ENCODE peak calls at places on chromosomes 6 and 20, in five cellular contexts. One of them, this sample, is unnamed.

GRCh38 chr6:42694586-42694985 is 27.8 kb downstream of the PRPH2 start:
- DNase-seq in KG1: no peak
- DNase-seq in AG08396: peak; percentile 83
- DNase-seq in IMR-90: peak; percentile 67
- DNase-seq in GM12892: no peak
- DNase-seq in this sample: peak; percentile 84

GRCh38 chr6:154403803-154404202 is 47.2 kb upstream of the IPCEF1 start:
- DNase-seq in AG08396: peak; percentile 36
- DNase-seq in KG1: no peak
- DNase-seq in GM12892: no peak
- DNase-seq in IMR-90: peak; percentile 82
- DNase-seq in this sample: peak; percentile 87

GRCh38 chr6:127464881-127465459 is 5.8 kb upstream of the KIAA0408 start:
- DNase-seq in GM12892: no peak
- DNase-seq in IMR-90: peak; percentile 78
- DNase-seq in KG1: no peak
- DNase-seq in AG08396: peak; percentile 73
- DNase-seq in this sample: peak; percentile 90

GRCh38 chr20:43750774-43751166 is 24.0 kb upstream of the GTSF1L start:
- DNase-seq in GM12892: no peak
- DNase-seq in IMR-90: no peak
- DNase-seq in AG08396: no peak
- DNase-seq in KG1: no peak
- DNase-seq in this sample: no peak

GRCh38 chr6:29777319-29777718 is 50.3 kb upstream of the HLA-G start:
- DNase-seq in KG1: no peak
- DNase-seq in IMR-90: no peak
- DNase-seq in AG08396: no peak
- DNase-seq in GM12892: no peak
- DNase-seq in this sample: no peak

GRCh38 chr6:36129889-36130671 is at the start of gene MAPK13:
- DNase-seq in AG08396: no peak
- DNase-seq in GM12892: peak; percentile 49
- DNase-seq in KG1: no peak
- DNase-seq in IMR-90: peak; percentile 40
- DNase-seq in this sample: peak; percentile 28

GRCh38 chr20:37755665-37756064 is 61.8 kb downstream of the CTNNBL1 start:
- DNase-seq in KG1: no peak
- DNase-seq in AG08396: no peak
- DNase-seq in GM12892: no peak
- DNase-seq in IMR-90: no peak
- DNase-seq in this sample: peak; percentile 6

GRCh38 chr20:63497946-63498935 is 642 bp downstream of the EEF1A2 start:
- DNase-seq in KG1: no peak
- DNase-seq in GM12892: no peak
- DNase-seq in IMR-90: peak; percentile 36
- DNase-seq in AG08396: peak; percentile 66
- DNase-seq in this sample: peak; percentile 56

GRCh38 chr6:167750956-167751358 is 75.8 kb upstream of the AFDN start:
- DNase-seq in KG1: no peak
- DNase-seq in IMR-90: no peak
- DNase-seq in AG08396: no peak
- DNase-seq in GM12892: no peak
- DNase-seq in this sample: no peak

GRCh38 chr6:105598264-105598663 is 195.4 kb upstream of the PREP start:
- DNase-seq in IMR-90: no peak
- DNase-seq in GM12892: no peak
- DNase-seq in AG08396: no peak
- DNase-seq in KG1: no peak
- DNase-seq in this sample: no peak

GRCh38 chr6:28977351-28978136 is 27.6 kb downstream of the ZNF311 start:
- DNase-seq in IMR-90: peak; percentile 50
- DNase-seq in KG1: no peak
- DNase-seq in GM12892: no peak
- DNase-seq in AG08396: no peak
- DNase-seq in this sample: peak; percentile 25

GRCh38 chr6:136429681-136430080 is 120.5 kb downstream of the MAP7 start:
- DNase-seq in IMR-90: no peak
- DNase-seq in KG1: no peak
- DNase-seq in AG08396: no peak
- DNase-seq in GM12892: no peak
- DNase-seq in this sample: no peak

GRCh38 chr6:105178110-105178509 is 1.7 kb downstream of the POPDC3 start:
- DNase-seq in IMR-90: peak; percentile 95
- DNase-seq in KG1: no peak
- DNase-seq in GM12892: no peak
- DNase-seq in AG08396: peak; percentile 74
- DNase-seq in this sample: peak; percentile 73

GRCh38 chr6:134908906-134909516 is 40.9 kb downstream of the ALDH8A1 start:
- DNase-seq in AG08396: peak; percentile 88
- DNase-seq in KG1: no peak
- DNase-seq in IMR-90: peak; percentile 100
- DNase-seq in GM12892: no peak
- DNase-seq in this sample: peak; percentile 91

GRCh38 chr6:73857341-73857890 is 161.4 kb downstream of the CD109 start:
- DNase-seq in GM12892: no peak
- DNase-seq in AG08396: no peak
- DNase-seq in IMR-90: no peak
- DNase-seq in KG1: no peak
- DNase-seq in this sample: no peak

GRCh38 chr6:5337573-5337972 is 76.3 kb downstream of the FARS2 start:
- DNase-seq in GM12892: no peak
- DNase-seq in KG1: no peak
- DNase-seq in AG08396: no peak
- DNase-seq in IMR-90: peak; percentile 33
- DNase-seq in this sample: peak; percentile 24

GRCh38 chr6:20866940-20867630 is 332.8 kb downstream of the CDKAL1 start:
- DNase-seq in GM12892: no peak
- DNase-seq in IMR-90: peak; percentile 68
- DNase-seq in AG08396: no peak
- DNase-seq in KG1: no peak
- DNase-seq in this sample: no peak

GRCh38 chr20:10745790-10746189 is 72.0 kb upstream of the JAG1 start:
- DNase-seq in GM12892: no peak
- DNase-seq in AG08396: no peak
- DNase-seq in IMR-90: no peak
- DNase-seq in KG1: no peak
- DNase-seq in this sample: no peak

GRCh38 chr6:41028618-41029486 is 10.2 kb downstream of the UNC5CL start:
- DNase-seq in KG1: no peak
- DNase-seq in AG08396: no peak
- DNase-seq in IMR-90: no peak
- DNase-seq in GM12892: no peak
- DNase-seq in this sample: no peak

GRCh38 chr6:107114872-107115694 is at the start of gene BEND3:
- DNase-seq in AG08396: peak; percentile 47
- DNase-seq in KG1: no peak
- DNase-seq in IMR-90: no peak
- DNase-seq in GM12892: no peak
- DNase-seq in this sample: peak; percentile 62

GRCh38 chr20:23399568-23400241 is 21.6 kb downstream of the NAPB start:
- DNase-seq in GM12892: no peak
- DNase-seq in AG08396: no peak
- DNase-seq in KG1: no peak
- DNase-seq in IMR-90: peak; percentile 58
- DNase-seq in this sample: peak; percentile 22

GRCh38 chr6:134519456-134519855 is 201.5 kb upstream of the SGK1 start:
- DNase-seq in IMR-90: peak; percentile 51
- DNase-seq in GM12892: no peak
- DNase-seq in KG1: peak; percentile 47
- DNase-seq in AG08396: no peak
- DNase-seq in this sample: no peak

GRCh38 chr20:34364013-34364382 is 925 bp downstream of the ITCH start:
- DNase-seq in IMR-90: peak; percentile 34
- DNase-seq in GM12892: no peak
- DNase-seq in KG1: peak; percentile 27
- DNase-seq in AG08396: peak; percentile 33
- DNase-seq in this sample: peak; percentile 73

GRCh38 chr6:114195736-114196403 is 147.0 kb downstream of the HS3ST5 start:
- DNase-seq in AG08396: no peak
- DNase-seq in KG1: no peak
- DNase-seq in GM12892: no peak
- DNase-seq in IMR-90: no peak
- DNase-seq in this sample: no peak

GRCh38 chr6:33967266-33967767 is 163.5 kb upstream of the MLN start:
- DNase-seq in GM12892: no peak
- DNase-seq in KG1: no peak
- DNase-seq in IMR-90: no peak
- DNase-seq in AG08396: no peak
- DNase-seq in this sample: no peak

GRCh38 chr6:28757429-28758045 is 166.2 kb downstream of the TRIM27 start:
- DNase-seq in GM12892: no peak
- DNase-seq in KG1: no peak
- DNase-seq in AG08396: no peak
- DNase-seq in IMR-90: no peak
- DNase-seq in this sample: peak; percentile 41

GRCh38 chr20:57661201-57662027 is 41.2 kb upstream of the ZBP1 start:
- DNase-seq in GM12892: peak; percentile 20
- DNase-seq in AG08396: no peak
- DNase-seq in IMR-90: no peak
- DNase-seq in KG1: no peak
- DNase-seq in this sample: no peak

GRCh38 chr20:1301031-1301529 is 27.9 kb downstream of the SDCBP2 start:
- DNase-seq in KG1: peak; percentile 14
- DNase-seq in AG08396: peak; percentile 76
- DNase-seq in GM12892: no peak
- DNase-seq in IMR-90: peak; percentile 75
- DNase-seq in this sample: peak; percentile 29

GRCh38 chr20:64233725-64234124 is 21.8 kb upstream of the PCMTD2 start:
- DNase-seq in IMR-90: no peak
- DNase-seq in KG1: no peak
- DNase-seq in GM12892: no peak
- DNase-seq in AG08396: no peak
- DNase-seq in this sample: no peak

GRCh38 chr6:30915591-30915946 is 1.5 kb downstream of the VARS2 start:
- DNase-seq in IMR-90: peak; percentile 71
- DNase-seq in AG08396: peak; percentile 84
- DNase-seq in GM12892: peak; percentile 58
- DNase-seq in KG1: no peak
- DNase-seq in this sample: peak; percentile 86

This sample was measured in adipocyte.